ENCODE peak calls at places on chromosomes 4 and X, in seven cellular contexts. K, F, M, G, X, S and D are unnamed samples.

GRCh38 chrX:19513383-19513782 is 1.9 kb downstream of the MAP3K15 start:
- DNase-seq in K (no peak), F (no peak), M (no peak), G (no peak), X (no peak), S (no peak), D (no peak)

GRCh38 chr4:85798011-85798770 is 323.2 kb downstream of the ARHGAP24 start:
- DNase-seq in K (no peak), F (no peak), M (no peak), G (no peak), X (no peak), S (no peak), D (no peak)

GRCh38 chr4:29459926-29460325 is 1260.2 kb upstream of the PCDH7 start:
- DNase-seq in K (no peak), F (no peak), M (no peak), G (no peak), X (no peak), S (no peak), D (no peak)

GRCh38 chr4:111773858-111774257 is 371.4 kb upstream of the FAM241A start:
- DNase-seq in K (no peak), F (no peak), M (no peak), G (no peak), X (no peak), S (no peak), D (no peak)

GRCh38 chr4:158013858-158014257 is 159.0 kb downstream of the GASK1B start:
- DNase-seq in K (no peak), F (no peak), M (no peak), G (no peak), X (no peak), S (no peak), D (no peak)

GRCh38 chr4:78517050-78517652 is 34.4 kb upstream of the ANXA3 start:
- DNase-seq in K (no peak), F (no peak), M (no peak), G (no peak), X (peak), S (no peak), D (no peak)

GRCh38 chr4:71941001-71941400 is 90.8 kb upstream of the NPFFR2 start:
- DNase-seq in K (no peak), F (no peak), M (no peak), G (no peak), X (peak), S (peak), D (no peak)

GRCh38 chrX:22300130-22300529 is 27.4 kb downstream of the CBLL2 start:
- DNase-seq in K (no peak), F (peak), M (peak), G (peak), X (peak), S (no peak), D (no peak)

GRCh38 chr4:186746581-186746980 is 22.9 kb upstream of the FAT1 start:
- DNase-seq in K (no peak), F (no peak), M (no peak), G (no peak), X (no peak), S (no peak), D (no peak)

DNA sequence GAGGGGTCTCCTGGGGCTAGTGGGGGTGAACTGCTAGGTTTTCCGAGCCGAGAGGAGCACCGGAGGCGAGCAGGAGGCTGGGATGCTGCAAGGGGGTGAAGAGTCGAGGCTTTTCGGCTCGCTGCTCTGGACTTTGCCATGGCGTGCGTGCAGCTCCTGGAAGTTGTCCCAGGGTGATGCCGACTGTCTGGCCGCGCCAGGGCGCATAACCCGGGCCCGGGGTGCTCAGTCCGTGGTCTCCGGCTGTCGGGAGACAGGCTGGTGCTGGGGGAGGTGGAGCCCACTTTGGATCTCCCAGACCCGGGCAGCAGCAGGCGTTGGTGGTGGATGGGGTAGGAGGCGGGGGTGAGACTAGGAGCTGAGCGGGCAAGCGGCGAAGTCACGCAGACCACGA is 777 bp downstream of the GRIA3 start:
- DNase-seq in K (no peak), F (peak), M (no peak), G (no peak), X (no peak), S (no peak), D (no peak)
- H3K4me3 ChIP-seq in K (no peak), F (peak), M (peak), G (peak), X (no peak), S (peak), D (peak)

DNA sequence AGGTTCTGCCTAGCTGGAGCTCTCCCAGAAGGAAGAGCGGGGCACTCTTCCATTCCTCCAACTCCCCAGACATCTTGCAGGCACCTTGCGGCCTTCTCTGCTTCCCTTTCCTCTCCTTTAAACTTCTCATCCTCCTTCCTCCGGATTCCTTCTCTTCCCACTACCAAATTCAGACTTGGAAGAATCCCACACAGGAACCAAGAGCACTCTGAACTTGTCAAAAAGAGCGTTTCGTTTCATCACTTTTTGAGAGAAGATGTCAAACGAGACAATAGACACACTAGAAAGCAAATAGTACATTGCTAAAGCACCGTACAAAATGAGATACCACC is 512 bp upstream of the UCP1 start:
- DNase-seq in K (no peak), F (no peak), M (no peak), G (no peak), X (no peak), S (no peak), D (no peak)
- H3K4me3 ChIP-seq in K (peak), F (peak), M (peak), G (peak), X (peak), S (peak), D (peak)

GRCh38 chrX:71912156-71912555 is 1.5 kb downstream of the NHSL2 start:
- DNase-seq in K (no peak), F (no peak), M (no peak), G (no peak), X (no peak), S (no peak), D (no peak)

GRCh38 chrX:71909956-71910355 is 689 bp upstream of the NHSL2 start:
- DNase-seq in K (no peak), F (no peak), M (peak), G (peak), X (peak), S (no peak), D (no peak)

GRCh38 chrX:71911731-71912050 is 1.0 kb downstream of the NHSL2 start:
- DNase-seq in K (no peak), F (no peak), M (no peak), G (no peak), X (no peak), S (no peak), D (no peak)

GRCh38 chrX:71911023-71911730 is 532 bp downstream of the NHSL2 start:
- DNase-seq in K (peak), F (no peak), M (no peak), G (peak), X (peak), S (no peak), D (no peak)

DNA sequence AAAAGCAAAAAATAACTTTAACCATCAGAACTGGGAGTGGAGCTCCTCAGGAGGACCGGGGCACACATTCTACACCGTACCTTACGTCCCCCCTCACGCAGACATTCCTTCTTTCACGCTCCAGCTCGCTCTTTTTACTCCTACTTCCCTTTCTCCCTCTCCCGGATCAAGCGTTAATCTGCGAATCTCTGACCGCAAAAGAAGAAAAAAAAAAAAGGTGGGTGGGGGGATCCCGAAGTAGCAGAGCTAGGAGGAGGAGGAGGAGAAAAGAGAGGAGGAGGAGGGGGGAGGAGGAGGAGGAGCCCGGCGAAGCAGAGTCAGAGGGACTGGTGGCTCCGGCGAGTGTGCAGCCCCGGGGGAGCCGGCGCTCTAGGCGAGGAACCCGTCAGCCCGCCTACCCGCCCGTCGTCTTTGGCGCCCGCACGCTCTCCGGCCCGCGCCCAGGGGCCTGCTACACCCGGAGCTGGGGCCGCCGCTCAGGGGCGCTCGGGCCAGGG is at the start of gene NHSL2:
- DNase-seq in K (no peak), F (peak), M (peak), G (peak), X (peak), S (no peak), D (no peak)
- H3K4me3 ChIP-seq in K (peak), F (peak), M (peak), G (peak), X (peak), S (peak), D (peak)

DNA sequence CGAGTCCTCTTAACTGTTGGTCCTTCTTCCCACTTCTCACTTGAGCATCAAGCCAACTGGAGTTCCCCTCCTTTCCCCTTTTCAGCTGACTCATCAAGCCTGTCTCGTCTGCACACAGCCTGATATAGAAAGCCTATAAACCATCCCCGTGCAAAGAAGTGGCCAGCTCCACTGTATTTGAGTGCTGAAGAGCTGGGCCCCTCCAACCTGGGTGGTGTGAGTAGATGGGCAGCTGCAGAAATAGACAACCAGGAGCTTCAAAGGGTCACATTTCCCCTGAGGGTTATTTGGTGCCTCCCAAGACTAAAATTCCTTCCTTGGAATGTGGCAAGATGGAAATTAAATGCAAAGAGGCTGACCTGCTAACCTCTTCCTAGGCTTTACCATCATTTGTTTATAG is 199.7 kb downstream of the HS6ST2 start:
- DNase-seq in K (no peak), F (no peak), M (no peak), G (no peak), X (no peak), S (no peak), D (no peak)
- H3K4me3 ChIP-seq in K (no peak), F (no peak), M (no peak), G (no peak), X (no peak), S (no peak), D (no peak)